ENCODE peak calls at places on chromosome 13, in six cellular contexts. B is T1000; W is pons; K is stimulated activated CD8-positive, alpha-beta memory T cell treated with anti-CD3 and anti-CD28 coated beads, Interleukin-2, amount 100 ng/mL, for 1 hour; I is Calu3; M is naive thymus-derived CD4-positive, alpha-beta T cell. L is an unnamed sample.

GRCh38 chr13:105328212-105328611 is 1207.2 kb downstream of the EFNB2 start:
- DNase-seq in K (no peak), W (no peak), M (no peak), I (no peak), B (no peak), L (no peak)

GRCh38 chr13:78875792-78876580 is 217.0 kb upstream of the OBI1 start:
- DNase-seq in I (peak), W (no peak), B (no peak), M (no peak), K (no peak), L (no peak)

GRCh38 chr13:87355451-87355850 is 315.7 kb upstream of the SLITRK5 start:
- DNase-seq in B (no peak), K (no peak), W (no peak), M (no peak), I (no peak), L (no peak)

GRCh38 chr13:26991508-26992181 is 180.0 kb downstream of the USP12 start:
- DNase-seq in M (no peak), K (no peak), I (no peak), B (no peak), W (peak), L (no peak)

GRCh38 chr13:41587490-41587889 is 130.1 kb downstream of the RGCC start:
- DNase-seq in B (no peak), M (peak), I (no peak), K (peak), W (no peak), L (no peak)

GRCh38 chr13:34411881-34412280 is 530.2 kb upstream of the NBEA start:
- DNase-seq in W (no peak), K (no peak), B (no peak), M (no peak), I (no peak), L (no peak)

GRCh38 chr13:74098077-74098476 is 36.1 kb downstream of the KLF12 start:
- DNase-seq in B (no peak), K (no peak), M (no peak), W (no peak), I (no peak), L (no peak)

GRCh38 chr13:97112451-97113152 is 109.5 kb upstream of the MBNL2 start:
- DNase-seq in I (no peak), M (no peak), K (no peak), B (no peak), W (no peak), L (no peak)

GRCh38 chr13:112892759-112893569 is 76.0 kb upstream of the MCF2L start:
- DNase-seq in I (peak), K (no peak), M (no peak), B (no peak), W (no peak), L (no peak)

GRCh38 chr13:73138276-73138950 is 79.6 kb downstream of the KLF5 start:
- DNase-seq in I (peak), B (peak), W (no peak), M (no peak), K (no peak), L (no peak)

GRCh38 chr13:23506071-23506820 is 64.0 kb upstream of the TNFRSF19 start:
- DNase-seq in W (no peak), K (no peak), M (no peak), I (no peak), B (no peak), L (no peak)

GRCh38 chr13:33723365-33723764 is 94.6 kb upstream of the RFC3 start:
- DNase-seq in M (no peak), B (no peak), K (no peak), W (no peak), I (no peak), L (no peak)